ENCODE peak calls at places on chromosomes 4 and X, in ten cellular contexts. E is testis; Q is small intestine; M is IMR-90; U is heart left ventricle; F is prostate gland; L is CD4-positive, alpha-beta memory T cell; J is A673; T is thoracic aorta; W is mesenchymal stem cell. P is an unnamed sample.

GRCh38 chrX:152989292-152989658 is 4.6 kb downstream of the PNMA5 start:
- DNase-seq in T (no peak), U (no peak), L (peak; percentile 15), W (no peak), Q (peak; percentile 2), E (no peak), M (peak; percentile 1), F (no peak), J (no peak), P (no peak)

GRCh38 chr4:108058685-108059440 is 69.2 kb downstream of the HADH start:
- DNase-seq in F (peak; percentile 26), T (no peak), M (peak; percentile 70), W (peak; percentile 94), J (no peak), E (no peak), Q (no peak), U (no peak), L (no peak), P (no peak)

GRCh38 chr4:137705171-137705783 is 173.0 kb upstream of the PCDH18 start:
- DNase-seq in J (no peak), Q (no peak), E (no peak), F (no peak), T (no peak), L (no peak), W (peak; percentile 90), M (peak; percentile 97), U (no peak), P (no peak)

GRCh38 chr4:25131396-25131795 is 28.9 kb downstream of the SEPSECS start:
- DNase-seq in L (no peak), Q (no peak), J (no peak), E (no peak), F (no peak), T (no peak), M (no peak), U (no peak), W (no peak), P (no peak)

GRCh38 chrX:24321741-24322395 is 8.0 kb upstream of the SUPT20HL2 start:
- DNase-seq in J (no peak), M (no peak), E (no peak), Q (no peak), T (no peak), W (no peak), U (no peak), F (no peak), L (no peak), P (no peak)

GRCh38 chr4:27703771-27704170 is 843.1 kb downstream of the STIM2 start:
- DNase-seq in M (no peak), L (no peak), T (no peak), Q (no peak), E (no peak), J (no peak), F (no peak), U (no peak), W (no peak), P (no peak)

GRCh38 chr4:147707892-147708672 is 23.8 kb upstream of the ARHGAP10 start:
- DNase-seq in Q (peak; percentile 72), J (peak; percentile 64), W (peak; percentile 63), U (peak; percentile 57), L (peak; percentile 55), M (peak; percentile 34), F (peak; percentile 54), T (no peak), E (peak; percentile 82), P (peak; percentile 58)

GRCh38 chr4:71476240-71476639 is 137.4 kb downstream of the SLC4A4 start:
- DNase-seq in J (no peak), L (no peak), U (no peak), F (no peak), W (no peak), M (peak; percentile 36), Q (no peak), E (no peak), T (no peak), P (no peak)

GRCh38 chrX:72100051-72100755 is 31.5 kb downstream of the RTL5 start:
- DNase-seq in U (no peak), T (no peak), J (no peak), M (no peak), E (no peak), Q (no peak), F (no peak), W (no peak), L (peak; percentile 67), P (no peak)

GRCh38 chrX:19063030-19063429 is 59.2 kb downstream of the ADGRG2 start:
- DNase-seq in F (no peak), J (no peak), M (peak; percentile 62), Q (no peak), L (no peak), U (no peak), E (no peak), W (peak; percentile 40), T (no peak), P (no peak)

GRCh38 chr4:175412744-175413143 is 399.3 kb downstream of the GPM6A start:
- DNase-seq in F (no peak), W (no peak), L (no peak), J (no peak), E (no peak), T (no peak), U (no peak), Q (no peak), M (peak; percentile 63), P (no peak)

GRCh38 chrX:44872319-44872816 is 620 bp upstream of the KDM6A start:
- DNase-seq in T (no peak), Q (peak; percentile 49), E (peak; percentile 25), U (no peak), M (peak; percentile 4), W (peak; percentile 42), F (peak; percentile 10), L (peak; percentile 63), J (peak; percentile 33), P (peak; percentile 81)

GRCh38 chr4:168248311-168248710 is 70.2 kb downstream of the DDX60 start:
- DNase-seq in U (no peak), E (no peak), Q (no peak), F (no peak), M (no peak), J (no peak), L (no peak), T (no peak), W (no peak), P (no peak)

GRCh38 chrX:133868250-133868649 is 117.1 kb downstream of the GPC3 start:
- DNase-seq in J (no peak), Q (no peak), U (no peak), E (no peak), F (no peak), W (no peak), M (no peak), T (no peak), L (no peak), P (no peak)
- H3K27me3 ChIP-seq in J (no peaks in the 10 kb centered on the region), Q (no peaks in the 10 kb centered on the region), U (no peaks in the 10 kb centered on the region), E (no peaks in the 10 kb centered on the region), F (no peaks in the 10 kb centered on the region), W (peaks cover 4% of the 10 kb centered on the region), M (no peaks in the 10 kb centered on the region), T (no peaks in the 10 kb centered on the region), L (no peaks in the 10 kb centered on the region), P (peaks cover 7% of the 10 kb centered on the region)

DNA sequence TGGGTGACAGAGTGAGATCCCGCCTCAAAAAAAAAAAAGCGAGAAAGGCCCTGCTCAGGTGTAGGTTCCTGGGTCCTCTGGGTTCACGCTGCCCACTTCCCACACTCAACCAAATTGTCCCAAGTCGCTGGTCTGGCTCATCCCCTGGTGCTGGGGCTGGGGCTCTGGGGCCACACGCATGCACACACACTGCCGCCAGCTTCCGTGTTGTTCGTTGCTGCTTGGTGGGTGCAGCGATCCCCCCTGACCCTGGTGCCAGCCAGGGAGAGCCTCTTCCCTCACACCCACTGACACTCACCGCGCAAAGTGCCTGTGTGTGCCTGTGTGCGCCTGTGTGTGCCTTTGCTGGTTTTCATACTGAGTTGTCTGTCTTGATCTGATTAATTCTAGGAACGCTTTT is 124.1 kb upstream of the NKX1-1 start:
- DNase-seq in Q (no peak), T (no peak), U (no peak), F (no peak), M (no peak), J (no peak), W (no peak), E (no peak), L (no peak), P (peak; percentile 35)
- H3K27ac ChIP-seq in Q (no peak overlapping the region), T (no peak overlapping the region), U (no peak overlapping the region), F (no peak overlapping the region), M (no peak overlapping the region), J (no peak overlapping the region), W (no peak overlapping the region), E (no peak overlapping the region), L (no peak overlapping the region), P (no peak overlapping the region)

GRCh38 chr4:121510260-121510942 is 129.6 kb upstream of the QRFPR start:
- DNase-seq in F (no peak), Q (no peak), L (no peak), U (no peak), W (no peak), T (no peak), E (no peak), M (no peak), J (no peak), P (no peak)
- H3K27me3 ChIP-seq in F (no peaks in the 10 kb centered on the region), Q (no peaks in the 10 kb centered on the region), L (no peaks in the 10 kb centered on the region), U (no peaks in the 10 kb centered on the region), W (peaks cover 4% of the 10 kb centered on the region), T (no peaks in the 10 kb centered on the region), E (no peaks in the 10 kb centered on the region), M (no peaks in the 10 kb centered on the region), J (no peaks in the 10 kb centered on the region), P (no peaks in the 10 kb centered on the region)

GRCh38 chr4:86959588-86960500 is 25.0 kb downstream of the AFF1 start:
- DNase-seq in L (no peak), J (peak; percentile 25), E (no peak), M (no peak), T (no peak), Q (no peak), U (no peak), F (no peak), W (peak; percentile 20), P (no peak)

GRCh38 chr4:86961605-86962295 is 26.9 kb downstream of the AFF1 start:
- DNase-seq in T (no peak), L (no peak), U (no peak), M (peak; percentile 67), F (no peak), W (peak; percentile 89), J (peak; percentile 75), E (no peak), Q (no peak), P (no peak)

GRCh38 chr4:86961103-86961502 is 26.3 kb downstream of the AFF1 start:
- DNase-seq in L (no peak), J (no peak), Q (no peak), T (no peak), F (no peak), E (no peak), U (no peak), W (no peak), M (no peak), P (no peak)

GRCh38 chr4:86963697-86964096 is 28.9 kb downstream of the AFF1 start:
- DNase-seq in T (no peak), U (no peak), F (no peak), W (peak; percentile 38), M (peak; percentile 59), E (no peak), J (no peak), L (no peak), Q (no peak), P (no peak)

DNA sequence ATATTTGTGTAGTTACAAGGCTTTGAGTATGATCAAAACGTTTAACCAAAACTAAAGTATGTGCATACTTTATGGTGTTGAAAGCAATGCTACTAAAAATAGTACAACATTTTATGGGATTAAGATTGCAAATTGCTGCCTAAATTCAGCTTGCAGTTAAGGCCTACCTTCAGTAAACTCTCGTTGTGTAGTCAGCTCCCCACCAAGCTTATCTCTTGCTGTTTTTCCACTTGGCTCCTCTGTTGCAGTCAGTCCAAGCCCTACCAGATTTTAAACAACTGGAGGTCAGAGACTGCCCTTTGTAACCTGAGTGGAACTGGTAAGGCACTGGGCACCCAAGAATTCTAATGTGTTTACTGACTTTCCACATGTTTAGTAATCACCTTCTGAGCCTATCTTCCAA is 25.7 kb downstream of the AFF1 start:
- DNase-seq in U (no peak), Q (no peak), T (no peak), E (no peak), J (no peak), W (peak; percentile 56), F (no peak), L (no peak), M (peak; percentile 46), P (peak; percentile 63)
- H3K27ac ChIP-seq in U (peak overlapping the region; percentile 37), Q (no peak overlapping the region), T (peak overlapping the region; percentile 54), E (no peak overlapping the region), J (peak overlapping the region; percentile 93), W (peak overlapping the region; percentile 61), F (no peak overlapping the region), L (no peak overlapping the region), M (peak overlapping the region; percentile 43), P (no peak overlapping the region)